ENCODE peak calls at places on chromosomes 7 and 10, in eight cellular contexts. E, I, T, G, K, A, P and O are unnamed samples. For H3K4me1, the result is how much of the 10 kb centered on the place peaks cover.

GRCh38 chr7:76315372-76315771 is 12.9 kb downstream of the HSPB1 start:
- DNase-seq in E (no peak), I (peak), T (no peak), G (no peak), K (no peak), A (no peak), P (no peak), O (no peak)

GRCh38 chr10:47247190-47248059 is 52.6 kb upstream of the GDF10 start:
- DNase-seq in E (no peak), I (no peak), T (no peak), G (no peak), K (no peak), A (no peak), P (no peak), O (peak)

GRCh38 chr10:59709472-59710125 is at the start of gene SLC16A9:
- DNase-seq in E (peak), I (peak), T (no peak), G (no peak), K (peak), A (peak), P (no peak), O (peak)

GRCh38 chr10:80506189-80506575 is 31.5 kb upstream of the SH2D4B start:
- DNase-seq in E (peak), I (no peak), T (peak), G (no peak), K (no peak), A (no peak), P (no peak), O (no peak)

GRCh38 chr10:120460191-120460590 is 3.2 kb downstream of the PLPP4 start:
- DNase-seq in E (no peak), I (no peak), T (no peak), G (peak), K (no peak), A (no peak), P (no peak), O (no peak)

GRCh38 chr7:72538856-72539255 is 126.7 kb upstream of the CALN1 start:
- DNase-seq in E (peak), I (no peak), T (no peak), G (no peak), K (no peak), A (no peak), P (no peak), O (no peak)

GRCh38 chr10:42482411-42482810 is 156.0 kb downstream of the ZNF33B start:
- DNase-seq in E (no peak), I (no peak), T (no peak), G (no peak), K (no peak), A (no peak), P (no peak), O (no peak)

GRCh38 chr10:92239600-92240288 is 51.1 kb downstream of the CPEB3 start:
- DNase-seq in E (no peak), I (no peak), T (peak), G (no peak), K (peak), A (peak), P (no peak), O (peak)

GRCh38 chr10:77504196-77504869 is 133.3 kb downstream of the KCNMA1 start:
- DNase-seq in E (peak), I (no peak), T (no peak), G (no peak), K (no peak), A (no peak), P (no peak), O (no peak)

GRCh38 chr7:112092306-112093090 is 113.7 kb downstream of the DOCK4 start:
- DNase-seq in E (no peak), I (no peak), T (no peak), G (no peak), K (no peak), A (no peak), P (no peak), O (no peak)

GRCh38 chr10:90642136-90642535 is 215.7 kb downstream of the HTR7 start:
- DNase-seq in E (no peak), I (no peak), T (no peak), G (no peak), K (no peak), A (no peak), P (no peak), O (no peak)

GRCh38 chr7:113548561-113548960 is 370.2 kb downstream of the PPP1R3A start:
- DNase-seq in E (no peak), I (no peak), T (no peak), G (no peak), K (no peak), A (no peak), P (no peak), O (no peak)

GRCh38 chr10:121078036-121078435 is 226.9 kb downstream of the WDR11 start:
- DNase-seq in E (no peak), I (no peak), T (no peak), G (no peak), K (no peak), A (no peak), P (no peak), O (no peak)

GRCh38 chr7:117269417-117269816 is 53.4 kb downstream of the WNT2 start:
- DNase-seq in E (peak), I (no peak), T (no peak), G (no peak), K (no peak), A (no peak), P (peak), O (no peak)

GRCh38 chr7:114414151-114415053 is at the start of gene FOXP2:
- DNase-seq in E (no peak), I (no peak), T (no peak), G (no peak), K (no peak), A (no peak), P (no peak), O (no peak)

GRCh38 chr10:77131214-77131613 is 506.4 kb downstream of the KCNMA1 start:
- DNase-seq in E (no peak), I (no peak), T (no peak), G (peak), K (no peak), A (no peak), P (no peak), O (no peak)

GRCh38 chr10:34102237-34102673 is 712.8 kb downstream of the PARD3 start:
- DNase-seq in E (no peak), I (no peak), T (peak), G (peak), K (peak), A (no peak), P (no peak), O (peak)

GRCh38 chr10:133129151-133129853 is 30.7 kb upstream of the KNDC1 start:
- DNase-seq in E (no peak), I (no peak), T (peak), G (no peak), K (no peak), A (no peak), P (no peak), O (peak)

GRCh38 chr7:147412782-147413186 is 1177.8 kb upstream of the C7orf33 start:
- DNase-seq in E (no peak), I (no peak), T (no peak), G (no peak), K (no peak), A (no peak), P (peak), O (no peak)

GRCh38 chr7:158609313-158609974 is 21.8 kb upstream of the PTPRN2 start:
- DNase-seq in E (no peak), I (no peak), T (no peak), G (no peak), K (no peak), A (no peak), P (no peak), O (no peak)

GRCh38 chr7:158116235-158116634 is 471.4 kb downstream of the PTPRN2 start:
- DNase-seq in E (no peak), I (no peak), T (peak), G (no peak), K (no peak), A (no peak), P (no peak), O (no peak)

GRCh38 chr10:35613597-35614226 is 8.6 kb downstream of the GJD4 start:
- DNase-seq in E (no peak), I (peak), T (no peak), G (no peak), K (no peak), A (no peak), P (no peak), O (no peak)

GRCh38 chr7:124030964-124031363 is 1.9 kb downstream of the TMEM229A start:
- DNase-seq in E (no peak), I (no peak), T (no peak), G (no peak), K (no peak), A (no peak), P (no peak), O (no peak)

GRCh38 chr7:117401293-117402002 is 25.8 kb downstream of the ASZ1 start:
- DNase-seq in E (no peak), I (peak), T (no peak), G (no peak), K (no peak), A (no peak), P (no peak), O (no peak)

GRCh38 chr7:90988523-90988922 is 275.7 kb upstream of the FZD1 start:
- DNase-seq in E (no peak), I (no peak), T (no peak), G (no peak), K (no peak), A (no peak), P (no peak), O (no peak)

GRCh38 chr7:74430961-74431466 is 22.7 kb upstream of the GTF2IRD1 start:
- DNase-seq in E (no peak), I (no peak), T (no peak), G (no peak), K (no peak), A (no peak), P (no peak), O (peak)

GRCh38 chr7:4124904-4125477 is 557.1 kb upstream of the FOXK1 start:
- DNase-seq in E (no peak), I (no peak), T (no peak), G (no peak), K (no peak), A (no peak), P (no peak), O (peak)

GRCh38 chr10:71431945-71432905 is 35.5 kb downstream of the CDH23 start:
- DNase-seq in E (no peak), I (no peak), T (no peak), G (no peak), K (no peak), A (peak), P (no peak), O (no peak)

GRCh38 chr7:24715661-24716479 is 41.4 kb downstream of the GSDME start:
- DNase-seq in E (peak), I (peak), T (no peak), G (peak), K (no peak), A (no peak), P (peak), O (no peak)

GRCh38 chr10:4481192-4481591 is 344.8 kb upstream of the AKR1E2 start:
- DNase-seq in E (no peak), I (no peak), T (no peak), G (no peak), K (no peak), A (no peak), P (no peak), O (no peak)

GRCh38 chr10:1602037-1602471 is 135.3 kb downstream of the ADARB2 start:
- DNase-seq in E (no peak), I (no peak), T (no peak), G (no peak), K (no peak), A (no peak), P (no peak), O (no peak)

GRCh38 chr10:131818510-131819234 is 82.1 kb upstream of the PPP2R2D start:
- DNase-seq in E (no peak), I (no peak), T (no peak), G (peak), K (no peak), A (peak), P (no peak), O (no peak)

GRCh38 chr7:105638942-105639495 is 57.7 kb upstream of the EFCAB10 start:
- DNase-seq in E (no peak), I (no peak), T (no peak), G (no peak), K (peak), A (peak), P (no peak), O (peak)

GRCh38 chr7:33486626-33487025 is 357.3 kb downstream of the BBS9 start:
- DNase-seq in E (no peak), I (no peak), T (no peak), G (no peak), K (no peak), A (no peak), P (no peak), O (no peak)

GRCh38 chr10:34228066-34228465 is 587.0 kb downstream of the PARD3 start:
- DNase-seq in E (no peak), I (no peak), T (no peak), G (no peak), K (no peak), A (no peak), P (no peak), O (no peak)

GRCh38 chr7:19984231-19984632 is 210.8 kb upstream of the TMEM196 start:
- DNase-seq in E (no peak), I (no peak), T (no peak), G (no peak), K (no peak), A (no peak), P (no peak), O (no peak)

GRCh38 chr7:73971315-73971700 is 56.7 kb upstream of the ELN start:
- DNase-seq in E (no peak), I (no peak), T (no peak), G (no peak), K (no peak), A (peak), P (no peak), O (no peak)

GRCh38 chr10:22325272-22325947 is 4.5 kb downstream of the BMI1 start:
- DNase-seq in E (no peak), I (peak), T (peak), G (no peak), K (peak), A (peak), P (no peak), O (peak)

GRCh38 chr7:37234334-37234733 is 214.3 kb downstream of the ELMO1 start:
- DNase-seq in E (no peak), I (no peak), T (no peak), G (no peak), K (no peak), A (no peak), P (no peak), O (no peak)

DNA sequence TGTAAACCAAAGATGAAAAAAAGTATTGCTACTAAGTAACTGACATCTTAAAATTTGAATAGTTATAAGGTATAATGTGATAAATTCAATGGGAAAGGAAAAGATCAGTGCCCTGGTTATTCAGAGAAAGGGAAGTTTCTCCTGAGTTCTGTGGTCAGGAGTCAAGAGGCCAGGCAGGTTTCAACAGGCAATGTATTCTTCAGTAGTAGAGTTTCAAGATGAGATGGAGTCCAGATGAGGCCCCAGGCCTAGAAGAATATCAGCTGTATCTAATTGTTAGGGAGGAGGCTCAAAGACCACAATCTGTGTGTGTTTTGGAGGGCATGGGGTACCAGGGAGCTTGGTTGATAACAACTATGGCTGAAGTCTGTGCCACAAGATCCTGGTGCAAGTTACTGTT is 101.4 kb upstream of the DLX6 start:
- DNase-seq in E (no peak), I (no peak), T (no peak), G (no peak), K (no peak), A (no peak), P (no peak), O (no peak)
- H3K4me1 ChIP-seq in E (under half), I (under half), T (under half), G (under half), K (under half), A (under half), P (under half), O (under half)

GRCh38 chr7:118452128-118452527 is 227.6 kb downstream of the ANKRD7 start:
- DNase-seq in E (no peak), I (no peak), T (no peak), G (no peak), K (no peak), A (no peak), P (no peak), O (no peak)
- TF ChIP-seq POLR2AphosphoS5 in E (no peak), I (no peak), T (no peak), G (no peak), K (no peak), A (no peak), P (no peak), O (no peak)

GRCh38 chr7:100048680-100049079 is 894 bp upstream of the ZSCAN21 start:
- DNase-seq in E (no peak), I (no peak), T (no peak), G (no peak), K (no peak), A (no peak), P (no peak), O (no peak)

GRCh38 chr7:100049441-100050291 is at the start of gene ZSCAN21:
- DNase-seq in E (peak), I (peak), T (peak), G (peak), K (peak), A (peak), P (peak), O (peak)

GRCh38 chr7:100040575-100040974 is 9.0 kb upstream of the ZSCAN21 start:
- DNase-seq in E (no peak), I (no peak), T (no peak), G (no peak), K (no peak), A (no peak), P (no peak), O (no peak)

GRCh38 chr7:100044719-100045118 is 4.9 kb upstream of the ZSCAN21 start:
- DNase-seq in E (no peak), I (no peak), T (no peak), G (no peak), K (peak), A (peak), P (no peak), O (no peak)
- TF ChIP-seq CTCF in E (no peak), I (no peak), T (no peak), G (no peak), K (no peak), A (no peak), P (peak), O (no peak)

GRCh38 chr10:69898524-69898923 is 96.8 kb downstream of the COL13A1 start:
- DNase-seq in E (no peak), I (no peak), T (no peak), G (no peak), K (no peak), A (no peak), P (no peak), O (no peak)
- H3K4me1 ChIP-seq in E (under half), I (under half), T (under half), G (under half), K (under half), A (under half), P (under half), O (under half)

GRCh38 chr7:15131661-15132060 is 229.1 kb upstream of the DGKB start:
- DNase-seq in E (no peak), I (no peak), T (no peak), G (no peak), K (no peak), A (no peak), P (no peak), O (no peak)

DNA sequence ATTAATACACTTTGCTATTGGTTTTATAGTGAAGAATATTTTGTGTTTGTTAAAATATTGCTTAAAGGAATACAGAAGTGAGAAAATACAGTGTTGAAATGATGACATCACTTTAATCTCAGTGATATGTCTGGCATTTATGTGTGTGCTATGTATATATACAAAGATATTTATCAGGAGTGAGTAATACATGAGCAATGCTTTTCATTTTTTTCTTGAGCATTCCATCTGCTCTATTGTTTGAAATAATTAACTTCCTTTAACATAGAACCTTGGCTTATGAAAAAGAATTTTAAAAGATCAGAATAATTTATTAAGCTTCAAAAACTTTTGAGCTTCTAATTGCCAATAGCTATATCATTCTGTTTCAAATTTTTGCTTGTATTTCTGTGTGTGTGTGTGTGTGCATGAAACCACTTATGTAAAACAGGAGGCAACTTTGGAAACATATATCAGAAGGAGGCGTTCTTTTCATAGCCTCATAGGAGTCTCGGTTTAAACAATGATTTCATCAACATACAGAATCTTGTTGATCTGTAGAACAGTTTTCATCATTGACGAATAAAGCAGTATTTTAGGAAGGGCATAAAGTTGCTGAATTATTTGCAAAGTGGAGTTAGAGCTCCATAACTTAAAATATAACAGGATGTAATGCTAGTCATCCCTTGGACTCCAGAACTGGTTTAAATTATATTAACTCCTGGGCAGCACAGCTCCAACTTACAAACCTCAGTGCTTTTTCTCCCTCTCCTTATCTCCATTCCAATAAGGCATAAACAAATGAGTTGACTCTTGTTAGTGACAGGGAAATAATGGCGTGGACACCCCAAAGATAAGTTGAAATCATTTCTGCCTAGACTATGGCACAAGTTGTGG is 228.4 kb upstream of the DGKB start:
- DNase-seq in E (no peak), I (no peak), T (no peak), G (no peak), K (no peak), A (no peak), P (no peak), O (no peak)
- TF ChIP-seq POLR2AphosphoS5 in E (no peak), I (no peak), T (no peak), G (no peak), K (no peak), A (no peak), P (no peak), O (no peak)

DNA sequence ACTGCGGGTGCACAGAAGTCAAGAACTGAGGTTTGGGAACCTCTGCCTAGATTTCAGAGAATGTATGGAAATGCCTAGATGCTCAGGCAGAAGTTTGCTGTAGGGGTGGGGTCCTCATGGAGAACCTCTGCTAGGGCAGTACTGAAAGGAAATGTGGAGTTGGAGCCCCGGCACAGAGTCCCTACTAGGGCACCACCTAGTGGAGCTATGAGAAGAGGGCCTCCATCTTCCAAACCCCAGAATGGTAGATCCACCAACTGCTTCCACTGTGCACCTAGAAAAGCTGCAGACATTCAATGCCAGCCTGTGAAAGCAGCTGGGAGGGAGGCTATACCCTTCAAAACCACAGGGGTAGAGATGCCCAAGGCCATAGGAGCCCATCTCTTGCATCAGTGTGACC is 1336.0 kb upstream of the CELF2 start:
- DNase-seq in E (no peak), I (no peak), T (no peak), G (no peak), K (no peak), A (no peak), P (no peak), O (no peak)
- TF ChIP-seq CTCF in E (no peak), I (no peak), T (no peak), G (no peak), K (no peak), A (no peak), P (no peak), O (no peak)

GRCh38 chr10:103641326-103641725 is 147.8 kb downstream of the NEURL1 start:
- DNase-seq in E (no peak), I (no peak), T (no peak), G (no peak), K (no peak), A (no peak), P (no peak), O (no peak)

GRCh38 chr10:103640436-103641181 is 147.1 kb downstream of the NEURL1 start:
- DNase-seq in E (no peak), I (no peak), T (no peak), G (no peak), K (no peak), A (no peak), P (no peak), O (no peak)

GRCh38 chr10:103636996-103637395 is 143.5 kb downstream of the NEURL1 start:
- DNase-seq in E (no peak), I (no peak), T (no peak), G (no peak), K (no peak), A (no peak), P (no peak), O (no peak)

GRCh38 chr10:103637855-103638561 is 144.5 kb downstream of the NEURL1 start:
- DNase-seq in E (no peak), I (no peak), T (no peak), G (no peak), K (peak), A (peak), P (no peak), O (peak)

GRCh38 chr10:103638948-103639347 is 145.4 kb downstream of the NEURL1 start:
- DNase-seq in E (no peak), I (no peak), T (no peak), G (no peak), K (no peak), A (no peak), P (no peak), O (no peak)
- H3K4me1 ChIP-seq in E (under half), I (under half), T (half or more), G (half or more), K (under half), A (under half), P (under half), O (under half)